ENCODE peak calls at places on chromosomes 12 and 14, in ten cellular contexts. B, Y, J, N, C, T, O, L, W and V are unnamed samples.

GRCh38 chr14:20400965-20401593 is 12.2 kb downstream of the TEP1 start:
- DNase-seq in T (no peak), O (no peak), N (no peak), C (no peak), J (no peak), L (peak; percentile 74), Y (no peak), B (no peak), W (no peak), V (no peak)

GRCh38 chr12:84508325-84508861 is 404.2 kb downstream of the SLC6A15 start:
- DNase-seq in W (no peak), T (peak; percentile 71), N (no peak), J (no peak), B (no peak), C (no peak), L (peak; percentile 57), O (no peak), Y (peak; percentile 48), V (no peak)

GRCh38 chr12:2490746-2491145 is 304.0 kb upstream of the FKBP4 start:
- DNase-seq in T (no peak), L (no peak), O (no peak), C (no peak), B (no peak), Y (no peak), N (no peak), W (no peak), J (no peak), V (no peak)

GRCh38 chr12:49413796-49414195 is 46.5 kb downstream of the SPATS2 start:
- DNase-seq in L (no peak), Y (no peak), C (no peak), O (no peak), B (no peak), N (no peak), T (no peak), J (no peak), W (no peak), V (no peak)

GRCh38 chr14:80325112-80325511 is 113.8 kb upstream of the DIO2 start:
- DNase-seq in N (no peak), O (no peak), B (no peak), J (no peak), W (no peak), T (no peak), Y (no peak), L (no peak), C (no peak), V (no peak)

GRCh38 chr12:3204716-3205617 is 127.8 kb downstream of the TSPAN9 start:
- DNase-seq in O (no peak), L (no peak), Y (no peak), B (no peak), N (no peak), W (no peak), T (no peak), C (no peak), J (no peak), V (no peak)

GRCh38 chr12:15662303-15662980 is 126.7 kb downstream of the EPS8 start:
- DNase-seq in N (no peak), T (no peak), O (no peak), C (no peak), J (no peak), L (peak; percentile 86), B (peak; percentile 38), Y (no peak), W (no peak), V (no peak)

GRCh38 chr14:37406095-37406494 is 189.0 kb downstream of the FOXA1 start:
- DNase-seq in J (no peak), O (no peak), T (no peak), N (no peak), Y (no peak), B (no peak), W (no peak), C (no peak), L (no peak), V (no peak)

GRCh38 chr14:68741839-68742470 is 50.9 kb downstream of the ZFP36L1 start:
- DNase-seq in J (no peak), Y (peak; percentile 47), L (no peak), O (no peak), W (peak; percentile 64), C (no peak), B (no peak), N (no peak), T (no peak), V (peak; percentile 83)

GRCh38 chr14:77088219-77088618 is 9.8 kb upstream of the CIPC start:
- DNase-seq in N (peak; percentile 92), W (peak; percentile 84), C (peak; percentile 80), B (no peak), Y (no peak), L (peak; percentile 71), J (peak; percentile 92), T (no peak), O (no peak), V (no peak)

GRCh38 chr12:111685322-111685810 is 390 bp downstream of the BRAP start:
- DNase-seq in O (no peak), W (peak; percentile 25), N (no peak), Y (peak; percentile 58), C (no peak), L (no peak), T (no peak), J (no peak), B (no peak), V (no peak)

GRCh38 chr12:52186135-52186840 is 5.5 kb downstream of the KRT80 start:
- DNase-seq in C (no peak), O (no peak), L (no peak), W (no peak), Y (no peak), J (no peak), T (no peak), B (no peak), N (no peak), V (no peak)

GRCh38 chr14:39267592-39268112 is 33.9 kb downstream of the MIA2 start:
- DNase-seq in T (no peak), L (peak; percentile 24), C (no peak), N (no peak), O (no peak), B (no peak), J (peak; percentile 27), Y (no peak), W (no peak), V (no peak)

GRCh38 chr14:93953263-93953662 is 23.1 kb downstream of the ASB2 start:
- DNase-seq in W (no peak), J (no peak), B (no peak), O (no peak), L (no peak), Y (no peak), N (no peak), C (peak; percentile 65), T (no peak), V (no peak)

GRCh38 chr12:85963322-85963721 is 89.2 kb downstream of the NTS start:
- DNase-seq in O (no peak), T (no peak), L (no peak), C (no peak), Y (no peak), J (no peak), B (no peak), W (no peak), N (no peak), V (no peak)

GRCh38 chr12:75439048-75439447 is 41.5 kb upstream of the GLIPR1 start:
- DNase-seq in Y (no peak), T (no peak), C (no peak), O (no peak), J (no peak), B (no peak), N (no peak), L (no peak), W (no peak), V (no peak)
- TF ChIP-seq POLR2AphosphoS5 in Y (no peak), T (no peak), C (no peak), O (no peak), J (no peak), B (no peak), N (no peak), L (no peak), W (no peak), V (no peak)

GRCh38 chr12:132754555-132754954 is 7.1 kb downstream of the ANKLE2 start:
- DNase-seq in L (peak; percentile 19), W (no peak), N (no peak), O (no peak), C (no peak), J (no peak), T (no peak), Y (no peak), B (no peak), V (no peak)
- TF ChIP-seq CTCF in L (no peak), W (no peak), N (no peak), O (no peak), C (no peak), J (no peak), T (no peak), Y (no peak), B (no peak), V (no peak)

DNA sequence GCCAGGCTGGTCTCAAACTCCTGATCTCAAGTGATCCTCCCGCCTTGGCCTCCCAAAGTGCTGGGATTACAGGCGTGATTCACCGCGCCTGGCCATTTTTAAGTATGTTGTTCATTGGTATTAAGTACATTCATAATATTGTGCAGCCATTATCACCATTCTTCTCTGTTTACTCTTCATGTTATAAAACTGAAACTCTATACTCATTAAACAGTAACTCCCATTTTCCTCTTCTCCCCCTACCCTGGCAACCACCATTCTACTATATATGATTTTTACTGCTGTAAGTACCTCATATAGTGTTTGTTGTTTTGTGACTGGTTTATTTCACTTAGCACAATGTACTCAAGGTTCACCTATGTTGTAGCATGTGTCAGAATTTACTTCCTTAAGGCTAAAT is 23.1 kb downstream of the METAP2 start:
- DNase-seq in J (no peak), C (no peak), T (no peak), N (no peak), W (no peak), O (no peak), B (no peak), L (no peak), Y (no peak), V (no peak)
- TF ChIP-seq POLR2AphosphoS5 in J (no peak), C (no peak), T (no peak), N (no peak), W (no peak), O (no peak), B (no peak), L (no peak), Y (no peak), V (no peak)

GRCh38 chr14:100524933-100525243 is 62.3 kb downstream of the BEGAIN start:
- DNase-seq in J (no peak), N (peak; percentile 25), W (peak; percentile 23), B (no peak), C (peak; percentile 75), L (no peak), T (peak; percentile 61), O (no peak), Y (peak; percentile 32), V (peak; percentile 78)
- TF ChIP-seq CTCF in J (peak; percentile 20), N (no peak), W (no peak), B (no peak), C (peak; percentile 88), L (peak; percentile 55), T (peak; percentile 11), O (no peak), Y (no peak), V (peak; percentile 32)

GRCh38 chr14:101193126-101193844 is 289.8 kb upstream of the RTL1 start:
- DNase-seq in L (no peak), T (peak; percentile 29), O (peak; percentile 95), N (peak; percentile 20), J (no peak), C (peak; percentile 44), Y (no peak), B (no peak), W (no peak), V (peak; percentile 65)
- TF ChIP-seq POLR2AphosphoS5 in L (no peak), T (no peak), O (no peak), N (no peak), J (no peak), C (no peak), Y (no peak), B (no peak), W (no peak), V (no peak)